ENCODE peak calls at places on chromosomes 1 and 21, in ten cellular contexts. R is lower lobe of right lung; G is uterus; M is HepG2; O is left ventricle myocardium inferior; S is substantia nigra; V is epithelial cell of prostate; C is CD8-positive, alpha-beta memory T cell; E is IMR-90; Y is caudate nucleus. L is an unnamed sample.

GRCh38 chr1:37752583-37753471 is 12.1 kb downstream of the EPHA10 start:
- DNase-seq in S (no peak), O (no peak), V (no peak), R (no peak), E (no peak), C (no peak), M (no peak), G (no peak), Y (no peak), L (no peak)

GRCh38 chr21:37956772-37957171 is 40.5 kb upstream of the KCNJ6 start:
- DNase-seq in S (no peak), M (no peak), R (no peak), C (no peak), O (no peak), Y (no peak), G (no peak), V (no peak), E (no peak), L (no peak)

GRCh38 chr1:228402638-228403025 is 4.0 kb downstream of the TRIM11 start:
- DNase-seq in O (no peak), M (no peak), Y (no peak), S (no peak), V (peak; percentile 36), R (no peak), E (no peak), G (no peak), C (no peak), L (no peak)

GRCh38 chr1:21072721-21073120 is 104.0 kb downstream of the EIF4G3 start:
- DNase-seq in Y (no peak), G (no peak), M (no peak), R (no peak), S (no peak), C (no peak), O (no peak), E (peak; percentile 82), V (no peak), L (no peak)

GRCh38 chr1:114122891-114123621 is 30.6 kb downstream of the SYT6 start:
- DNase-seq in V (peak; percentile 59), G (no peak), E (peak; percentile 33), C (no peak), R (no peak), Y (no peak), M (no peak), S (no peak), O (no peak), L (no peak)

GRCh38 chr21:35100351-35100771 is 51.3 kb upstream of the RUNX1 start:
- DNase-seq in M (no peak), O (no peak), G (no peak), Y (no peak), R (no peak), E (peak; percentile 11), V (no peak), C (no peak), S (no peak), L (no peak)

GRCh38 chr21:38806153-38806941 is 618 bp downstream of the ETS2 start:
- DNase-seq in E (no peak), V (no peak), G (no peak), S (no peak), Y (no peak), O (peak; percentile 53), M (no peak), C (peak; percentile 17), R (peak; percentile 69), L (peak; percentile 50)

GRCh38 chr1:228101994-228102790 is 933 bp downstream of the C1orf35 start:
- DNase-seq in E (no peak), V (no peak), C (peak; percentile 52), Y (no peak), M (no peak), G (no peak), R (no peak), O (no peak), S (no peak), L (peak; percentile 48)

GRCh38 chr1:158121604-158122254 is 59.0 kb upstream of the CD1D start:
- DNase-seq in G (no peak), M (peak; percentile 25), S (no peak), Y (no peak), R (no peak), E (peak; percentile 46), C (no peak), V (no peak), O (no peak), L (no peak)

GRCh38 chr1:119737040-119737682 is 25.4 kb downstream of the PHGDH start:
- DNase-seq in M (no peak), O (peak; percentile 50), R (no peak), C (no peak), E (no peak), V (no peak), G (no peak), S (peak; percentile 52), Y (peak; percentile 40), L (no peak)

GRCh38 chr1:161038523-161039153 is at the start of gene TSTD1:
- DNase-seq in G (peak; percentile 29), O (peak; percentile 52), V (no peak), Y (no peak), E (no peak), S (no peak), C (peak; percentile 81), R (peak; percentile 90), M (no peak), L (peak; percentile 61)

GRCh38 chr1:170231669-170232068 is 85.9 kb downstream of the NTMT2 start:
- DNase-seq in M (no peak), O (no peak), S (no peak), V (no peak), C (no peak), G (no peak), E (no peak), Y (no peak), R (no peak), L (no peak)

GRCh38 chr1:117122297-117123025 is 912 bp upstream of the TRIM45 start:
- DNase-seq in G (no peak), O (no peak), M (no peak), S (no peak), E (no peak), V (no peak), C (no peak), R (no peak), Y (no peak), L (no peak)

GRCh38 chr1:184792450-184792969 is 37.9 kb upstream of the EDEM3 start:
- DNase-seq in S (peak; percentile 75), G (peak; percentile 56), R (peak; percentile 49), C (no peak), E (peak; percentile 99), O (peak; percentile 62), V (peak; percentile 96), Y (no peak), M (peak; percentile 75), L (peak; percentile 93)

GRCh38 chr1:241423541-241424479 is 66.8 kb upstream of the RGS7 start:
- DNase-seq in E (peak; percentile 63), G (no peak), O (no peak), R (no peak), C (no peak), S (no peak), M (no peak), Y (no peak), V (no peak), L (no peak)

GRCh38 chr1:166084613-166085012 is 82.2 kb downstream of the FAM78B start:
- DNase-seq in R (no peak), Y (no peak), M (no peak), E (no peak), G (no peak), O (no peak), C (no peak), V (no peak), S (no peak), L (no peak)
- H3K27ac ChIP-seq in R (no peak overlapping the region), Y (no peak overlapping the region), M (no peak overlapping the region), E (no peak overlapping the region), G (no peak overlapping the region), O (no peak overlapping the region), C (no peak overlapping the region), V (no peak overlapping the region), S (no peak overlapping the region), L (no peak overlapping the region)

GRCh38 chr1:9903801-9904527 is 6.1 kb downstream of the CTNNBIP1 start:
- DNase-seq in E (no peak), O (no peak), Y (no peak), M (no peak), G (no peak), V (no peak), C (no peak), S (no peak), R (no peak), L (no peak)

GRCh38 chr1:9900142-9901043 is 9.7 kb downstream of the CTNNBIP1 start:
- DNase-seq in O (peak; percentile 79), G (no peak), C (no peak), V (no peak), E (no peak), S (peak; percentile 35), Y (no peak), M (peak; percentile 88), R (peak; percentile 92), L (peak; percentile 44)

GRCh38 chr1:9904571-9904970 is 5.5 kb downstream of the CTNNBIP1 start:
- DNase-seq in E (peak; percentile 54), S (no peak), R (no peak), G (no peak), O (no peak), V (no peak), C (no peak), Y (no peak), M (no peak), L (no peak)

GRCh38 chr1:9902060-9902452 is 8.0 kb downstream of the CTNNBIP1 start:
- DNase-seq in V (no peak), E (no peak), C (no peak), S (no peak), G (no peak), M (no peak), R (no peak), O (no peak), Y (no peak), L (no peak)

GRCh38 chr1:9901148-9902059 is 8.7 kb downstream of the CTNNBIP1 start:
- DNase-seq in Y (no peak), G (no peak), C (no peak), R (peak; percentile 91), O (peak; percentile 75), V (no peak), M (no peak), E (no peak), S (no peak), L (no peak)
- H3K27ac ChIP-seq in Y (peak overlapping the region; percentile 68), G (peak overlapping the region; percentile 20), C (no peak overlapping the region), R (peak overlapping the region; percentile 88), O (peak overlapping the region; percentile 97), V (peak overlapping the region; percentile 62), M (peak overlapping the region; percentile 56), E (no peak overlapping the region), S (peak overlapping the region; percentile 72), L (peak overlapping the region; percentile 61)

GRCh38 chr1:205927247-205927646 is 16.0 kb downstream of the SLC26A9 start:
- DNase-seq in M (no peak), C (no peak), Y (no peak), S (no peak), V (no peak), E (no peak), G (peak; percentile 1), R (no peak), O (no peak), L (no peak)
- H3K27ac ChIP-seq in M (no peak overlapping the region), C (no peak overlapping the region), Y (peak overlapping the region; percentile 100), S (peak overlapping the region; percentile 100), V (no peak overlapping the region), E (no peak overlapping the region), G (no peak overlapping the region), R (no peak overlapping the region), O (no peak overlapping the region), L (no peak overlapping the region)

DNA sequence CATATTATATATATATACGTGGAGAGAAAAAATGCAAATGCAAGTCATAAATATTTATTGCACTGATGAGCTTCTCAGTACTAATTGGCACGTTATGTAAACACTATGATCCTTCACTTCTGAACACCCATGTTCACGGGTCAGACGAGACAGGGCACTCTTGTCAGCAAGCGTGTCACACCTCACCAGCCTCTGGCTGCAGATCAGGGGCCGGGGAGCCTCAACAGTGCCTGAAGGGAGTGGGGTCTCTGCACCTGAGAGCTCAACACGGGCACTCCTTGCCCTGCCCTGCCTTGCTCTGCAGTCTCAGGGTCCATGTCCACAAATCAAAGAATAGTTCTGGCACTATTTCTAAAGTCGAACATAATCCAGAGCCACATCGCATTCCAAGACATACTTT is 409 bp upstream of the HIVEP3 start:
- DNase-seq in C (no peak), Y (no peak), M (no peak), O (no peak), G (no peak), R (no peak), V (no peak), E (no peak), S (no peak), L (no peak)
- H3K27ac ChIP-seq in C (peak overlapping the region; percentile 57), Y (no peak overlapping the region), M (no peak overlapping the region), O (peak overlapping the region; percentile 81), G (no peak overlapping the region), R (peak overlapping the region; percentile 44), V (no peak overlapping the region), E (no peak overlapping the region), S (no peak overlapping the region), L (peak overlapping the region; percentile 87)

L was measured in psoas muscle.